ENCODE peak calls at places on chromosomes 5 and 9, in ten cellular contexts. One of them, this sample, is unnamed.

GRCh38 chr5:126269511-126269910 is 153.7 kb upstream of the GRAMD2B start:
- DNase-seq in mesothelial cell of epicardium: no peak
- DNase-seq in kidney epithelial cell: no peak
- DNase-seq in GM12864: no peak
- DNase-seq in fibroblast of lung: no peak
- DNase-seq in upper lobe of right lung: no peak
- DNase-seq in GM10248: no peak
- DNase-seq in brain microvascular endothelial cell: no peak
- DNase-seq in epithelial cell of esophagus: no peak
- DNase-seq in Caco-2: no peak
- DNase-seq in this sample: no peak

GRCh38 chr5:427415-428087 is 15.4 kb upstream of the EXOC3 start:
- DNase-seq in Caco-2: no peak
- DNase-seq in upper lobe of right lung: peak
- DNase-seq in GM12864: no peak
- DNase-seq in kidney epithelial cell: no peak
- DNase-seq in brain microvascular endothelial cell: no peak
- DNase-seq in epithelial cell of esophagus: no peak
- DNase-seq in fibroblast of lung: no peak
- DNase-seq in GM10248: no peak
- DNase-seq in mesothelial cell of epicardium: peak
- DNase-seq in this sample: no peak

GRCh38 chr5:57532513-57533497 is 50.2 kb upstream of the ACTBL2 start:
- DNase-seq in fibroblast of lung: peak
- DNase-seq in Caco-2: no peak
- DNase-seq in brain microvascular endothelial cell: peak
- DNase-seq in GM10248: no peak
- DNase-seq in mesothelial cell of epicardium: no peak
- DNase-seq in GM12864: no peak
- DNase-seq in upper lobe of right lung: no peak
- DNase-seq in epithelial cell of esophagus: peak
- DNase-seq in kidney epithelial cell: peak
- DNase-seq in this sample: no peak

GRCh38 chr5:163978897-163979296 is 473.5 kb downstream of the MAT2B start:
- DNase-seq in GM10248: no peak
- DNase-seq in kidney epithelial cell: no peak
- DNase-seq in mesothelial cell of epicardium: no peak
- DNase-seq in upper lobe of right lung: no peak
- DNase-seq in Caco-2: no peak
- DNase-seq in fibroblast of lung: no peak
- DNase-seq in brain microvascular endothelial cell: no peak
- DNase-seq in GM12864: no peak
- DNase-seq in epithelial cell of esophagus: peak
- DNase-seq in this sample: no peak

GRCh38 chr9:84169240-84169639 is 171.3 kb downstream of the SLC28A3 start:
- DNase-seq in mesothelial cell of epicardium: no peak
- DNase-seq in GM12864: no peak
- DNase-seq in Caco-2: no peak
- DNase-seq in fibroblast of lung: peak
- DNase-seq in epithelial cell of esophagus: peak
- DNase-seq in kidney epithelial cell: peak
- DNase-seq in GM10248: no peak
- DNase-seq in brain microvascular endothelial cell: peak
- DNase-seq in upper lobe of right lung: no peak
- DNase-seq in this sample: no peak

GRCh38 chr5:580436-580835 is 31.7 kb upstream of the CEP72 start:
- DNase-seq in upper lobe of right lung: no peak
- DNase-seq in epithelial cell of esophagus: no peak
- DNase-seq in fibroblast of lung: no peak
- DNase-seq in kidney epithelial cell: no peak
- DNase-seq in Caco-2: no peak
- DNase-seq in GM12864: no peak
- DNase-seq in mesothelial cell of epicardium: peak
- DNase-seq in GM10248: no peak
- DNase-seq in brain microvascular endothelial cell: no peak
- DNase-seq in this sample: no peak

GRCh38 chr5:33494476-33494875 is 53.7 kb downstream of the TARS1 start:
- DNase-seq in GM10248: no peak
- DNase-seq in Caco-2: no peak
- DNase-seq in fibroblast of lung: peak
- DNase-seq in GM12864: no peak
- DNase-seq in epithelial cell of esophagus: no peak
- DNase-seq in brain microvascular endothelial cell: no peak
- DNase-seq in upper lobe of right lung: no peak
- DNase-seq in mesothelial cell of epicardium: no peak
- DNase-seq in kidney epithelial cell: no peak
- DNase-seq in this sample: no peak

GRCh38 chr9:136570916-136571315 is 25.1 kb upstream of the NOTCH1 start:
- DNase-seq in epithelial cell of esophagus: no peak
- DNase-seq in upper lobe of right lung: no peak
- DNase-seq in mesothelial cell of epicardium: no peak
- DNase-seq in kidney epithelial cell: no peak
- DNase-seq in Caco-2: no peak
- DNase-seq in brain microvascular endothelial cell: no peak
- DNase-seq in fibroblast of lung: no peak
- DNase-seq in GM10248: no peak
- DNase-seq in GM12864: no peak
- DNase-seq in this sample: no peak

GRCh38 chr9:116152390-116152789 is 1.2 kb upstream of the PAPPA start:
- DNase-seq in brain microvascular endothelial cell: no peak
- DNase-seq in fibroblast of lung: peak
- DNase-seq in Caco-2: no peak
- DNase-seq in upper lobe of right lung: no peak
- DNase-seq in kidney epithelial cell: no peak
- DNase-seq in GM10248: no peak
- DNase-seq in epithelial cell of esophagus: peak
- DNase-seq in mesothelial cell of epicardium: no peak
- DNase-seq in GM12864: no peak
- DNase-seq in this sample: no peak

GRCh38 chr9:93594041-93594756 is 17.8 kb downstream of the PHF2 start:
- DNase-seq in GM10248: no peak
- DNase-seq in kidney epithelial cell: no peak
- DNase-seq in Caco-2: peak
- DNase-seq in fibroblast of lung: no peak
- DNase-seq in brain microvascular endothelial cell: no peak
- DNase-seq in GM12864: no peak
- DNase-seq in epithelial cell of esophagus: peak
- DNase-seq in mesothelial cell of epicardium: peak
- DNase-seq in upper lobe of right lung: peak
- DNase-seq in this sample: no peak

GRCh38 chr5:142427529-142427928 is 102.7 kb upstream of the SPRY4 start:
- DNase-seq in upper lobe of right lung: no peak
- DNase-seq in fibroblast of lung: no peak
- DNase-seq in brain microvascular endothelial cell: no peak
- DNase-seq in mesothelial cell of epicardium: no peak
- DNase-seq in Caco-2: no peak
- DNase-seq in GM12864: no peak
- DNase-seq in epithelial cell of esophagus: no peak
- DNase-seq in kidney epithelial cell: no peak
- DNase-seq in GM10248: no peak
- DNase-seq in this sample: no peak

GRCh38 chr9:249025-249424 is 34.4 kb downstream of the DOCK8 start:
- DNase-seq in GM10248: no peak
- DNase-seq in GM12864: no peak
- DNase-seq in Caco-2: no peak
- DNase-seq in brain microvascular endothelial cell: no peak
- DNase-seq in upper lobe of right lung: no peak
- DNase-seq in fibroblast of lung: no peak
- DNase-seq in epithelial cell of esophagus: peak
- DNase-seq in kidney epithelial cell: no peak
- DNase-seq in mesothelial cell of epicardium: no peak
- DNase-seq in this sample: no peak

GRCh38 chr9:104794070-104794469 is 30.1 kb downstream of the NIPSNAP3B start:
- DNase-seq in epithelial cell of esophagus: no peak
- DNase-seq in GM10248: no peak
- DNase-seq in GM12864: no peak
- DNase-seq in kidney epithelial cell: no peak
- DNase-seq in mesothelial cell of epicardium: no peak
- DNase-seq in upper lobe of right lung: no peak
- DNase-seq in Caco-2: no peak
- DNase-seq in fibroblast of lung: no peak
- DNase-seq in brain microvascular endothelial cell: no peak
- DNase-seq in this sample: no peak

GRCh38 chr9:71608021-71608420 is 160.3 kb downstream of the CEMIP2 start:
- DNase-seq in fibroblast of lung: no peak
- DNase-seq in epithelial cell of esophagus: no peak
- DNase-seq in kidney epithelial cell: no peak
- DNase-seq in Caco-2: no peak
- DNase-seq in GM12864: no peak
- DNase-seq in brain microvascular endothelial cell: no peak
- DNase-seq in mesothelial cell of epicardium: no peak
- DNase-seq in GM10248: no peak
- DNase-seq in upper lobe of right lung: no peak
- DNase-seq in this sample: no peak

GRCh38 chr5:168877132-168877895 is 298.1 kb upstream of the PANK3 start:
- DNase-seq in GM10248: no peak
- DNase-seq in epithelial cell of esophagus: no peak
- DNase-seq in upper lobe of right lung: no peak
- DNase-seq in mesothelial cell of epicardium: no peak
- DNase-seq in fibroblast of lung: no peak
- DNase-seq in GM12864: no peak
- DNase-seq in brain microvascular endothelial cell: no peak
- DNase-seq in Caco-2: no peak
- DNase-seq in kidney epithelial cell: no peak
- DNase-seq in this sample: no peak

GRCh38 chr5:171984748-171985419 is 21.6 kb downstream of the FBXW11 start:
- DNase-seq in Caco-2: no peak
- DNase-seq in GM10248: no peak
- DNase-seq in fibroblast of lung: peak
- DNase-seq in mesothelial cell of epicardium: no peak
- DNase-seq in epithelial cell of esophagus: peak
- DNase-seq in kidney epithelial cell: peak
- DNase-seq in brain microvascular endothelial cell: peak
- DNase-seq in GM12864: no peak
- DNase-seq in upper lobe of right lung: no peak
- DNase-seq in this sample: no peak

GRCh38 chr5:149820012-149820411 is 89.9 kb downstream of the PPARGC1B start:
- DNase-seq in brain microvascular endothelial cell: no peak
- DNase-seq in kidney epithelial cell: no peak
- DNase-seq in mesothelial cell of epicardium: no peak
- DNase-seq in GM12864: no peak
- DNase-seq in fibroblast of lung: no peak
- DNase-seq in Caco-2: no peak
- DNase-seq in epithelial cell of esophagus: no peak
- DNase-seq in GM10248: no peak
- DNase-seq in upper lobe of right lung: no peak
- DNase-seq in this sample: no peak

GRCh38 chr5:115770466-115770865 is 46.0 kb downstream of the CDO1 start:
- DNase-seq in GM10248: no peak
- DNase-seq in upper lobe of right lung: no peak
- DNase-seq in kidney epithelial cell: no peak
- DNase-seq in brain microvascular endothelial cell: no peak
- DNase-seq in fibroblast of lung: no peak
- DNase-seq in GM12864: no peak
- DNase-seq in Caco-2: no peak
- DNase-seq in epithelial cell of esophagus: peak
- DNase-seq in mesothelial cell of epicardium: no peak
- DNase-seq in this sample: no peak
- TF ChIP-seq CTCF in GM10248: no peak
- TF ChIP-seq CTCF in upper lobe of right lung: peak
- TF ChIP-seq CTCF in kidney epithelial cell: peak
- TF ChIP-seq CTCF in brain microvascular endothelial cell: peak
- TF ChIP-seq CTCF in fibroblast of lung: peak
- TF ChIP-seq CTCF in GM12864: peak
- TF ChIP-seq CTCF in Caco-2: peak
- TF ChIP-seq CTCF in epithelial cell of esophagus: peak
- TF ChIP-seq CTCF in mesothelial cell of epicardium: no peak
- TF ChIP-seq CTCF in this sample: peak

DNA sequence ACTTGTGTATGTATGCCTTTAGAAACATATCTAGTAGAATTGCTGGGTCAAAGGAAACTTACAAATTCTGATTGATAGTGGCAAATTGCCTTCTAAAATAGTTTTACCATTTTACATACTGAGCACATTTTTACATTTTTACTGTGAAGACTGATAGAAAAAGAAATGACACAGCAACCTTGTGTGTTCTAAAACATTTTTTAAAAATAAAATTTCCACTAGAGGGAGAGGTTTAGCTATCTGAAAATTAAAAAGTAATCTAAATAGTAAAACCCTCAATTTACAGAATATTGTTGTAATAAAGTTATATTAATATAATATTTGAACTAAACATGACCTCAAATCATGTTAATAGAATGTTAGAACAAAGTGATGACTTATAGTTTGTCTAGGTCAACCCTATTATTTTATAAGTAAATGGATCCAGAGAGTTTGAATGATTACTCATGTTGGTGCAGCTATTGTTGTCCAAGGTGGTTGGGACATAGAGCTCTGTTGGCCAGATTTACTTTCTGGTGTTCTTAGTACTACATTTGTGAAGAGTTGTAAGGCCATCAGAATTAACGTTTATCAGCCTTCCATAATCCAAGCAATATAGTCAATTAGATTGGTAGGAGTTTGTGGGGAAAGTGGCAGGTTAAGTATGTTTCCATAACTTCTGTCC is 17.2 kb downstream of the CENPP start:
- DNase-seq in GM12864: no peak
- DNase-seq in Caco-2: no peak
- DNase-seq in epithelial cell of esophagus: peak
- DNase-seq in GM10248: no peak
- DNase-seq in mesothelial cell of epicardium: no peak
- DNase-seq in brain microvascular endothelial cell: no peak
- DNase-seq in fibroblast of lung: peak
- DNase-seq in kidney epithelial cell: no peak
- DNase-seq in upper lobe of right lung: no peak
- DNase-seq in this sample: no peak
- TF ChIP-seq CTCF in GM12864: no peak
- TF ChIP-seq CTCF in Caco-2: no peak
- TF ChIP-seq CTCF in epithelial cell of esophagus: no peak
- TF ChIP-seq CTCF in GM10248: no peak
- TF ChIP-seq CTCF in mesothelial cell of epicardium: peak
- TF ChIP-seq CTCF in brain microvascular endothelial cell: no peak
- TF ChIP-seq CTCF in fibroblast of lung: no peak
- TF ChIP-seq CTCF in kidney epithelial cell: no peak
- TF ChIP-seq CTCF in upper lobe of right lung: peak
- TF ChIP-seq CTCF in this sample: no peak

DNA sequence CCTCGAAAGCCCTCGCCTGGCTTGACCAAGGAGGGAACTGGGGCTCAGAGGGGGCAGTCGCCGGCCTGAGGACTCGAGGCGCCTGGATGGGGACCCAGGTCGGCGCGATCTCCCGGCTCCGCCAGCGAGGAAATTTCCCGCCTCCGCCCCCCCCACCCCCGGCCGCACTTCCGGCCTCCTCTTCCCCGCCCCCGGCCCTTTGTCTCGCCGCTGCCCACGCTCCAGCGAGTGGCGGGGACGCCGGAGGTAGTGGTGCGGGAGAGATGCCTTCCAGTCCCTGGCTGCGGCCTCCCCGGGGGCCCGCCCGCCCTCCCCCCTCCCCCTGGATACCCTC is 441 bp upstream of the GPRIN1 start:
- DNase-seq in kidney epithelial cell: no peak
- DNase-seq in GM12864: no peak
- DNase-seq in mesothelial cell of epicardium: no peak
- DNase-seq in Caco-2: no peak
- DNase-seq in fibroblast of lung: no peak
- DNase-seq in upper lobe of right lung: no peak
- DNase-seq in brain microvascular endothelial cell: no peak
- DNase-seq in GM10248: no peak
- DNase-seq in epithelial cell of esophagus: no peak
- DNase-seq in this sample: peak
- TF ChIP-seq CTCF in kidney epithelial cell: no peak
- TF ChIP-seq CTCF in GM12864: no peak
- TF ChIP-seq CTCF in mesothelial cell of epicardium: no peak
- TF ChIP-seq CTCF in Caco-2: no peak
- TF ChIP-seq CTCF in fibroblast of lung: no peak
- TF ChIP-seq CTCF in upper lobe of right lung: no peak
- TF ChIP-seq CTCF in brain microvascular endothelial cell: no peak
- TF ChIP-seq CTCF in GM10248: no peak
- TF ChIP-seq CTCF in epithelial cell of esophagus: no peak
- TF ChIP-seq CTCF in this sample: no peak

GRCh38 chr9:111807197-111807596 is 12.5 kb upstream of the SHOC1 start:
- DNase-seq in GM10248: no peak
- DNase-seq in Caco-2: no peak
- DNase-seq in brain microvascular endothelial cell: no peak
- DNase-seq in epithelial cell of esophagus: peak
- DNase-seq in mesothelial cell of epicardium: no peak
- DNase-seq in GM12864: no peak
- DNase-seq in upper lobe of right lung: no peak
- DNase-seq in kidney epithelial cell: no peak
- DNase-seq in fibroblast of lung: no peak
- DNase-seq in this sample: no peak
- TF ChIP-seq CTCF in GM10248: no peak
- TF ChIP-seq CTCF in Caco-2: no peak
- TF ChIP-seq CTCF in brain microvascular endothelial cell: no peak
- TF ChIP-seq CTCF in epithelial cell of esophagus: peak
- TF ChIP-seq CTCF in mesothelial cell of epicardium: no peak
- TF ChIP-seq CTCF in GM12864: no peak
- TF ChIP-seq CTCF in upper lobe of right lung: no peak
- TF ChIP-seq CTCF in kidney epithelial cell: no peak
- TF ChIP-seq CTCF in fibroblast of lung: no peak
- TF ChIP-seq CTCF in this sample: no peak

This sample was measured in D721Med.